ENCODE peak calls at places on chromosome 10, in six cellular contexts. J is stomach, Y is tibial artery, R is cardiac muscle cell, H is H1, P is lower leg skin. U is an unnamed sample.

GRCh38 chr10:123331438-123331837 is 177.2 kb downstream of the BUB3 start:
- DNase-seq in J (no peak), Y (no peak), R (no peak), H (peak; percentile 1), P (no peak), U (no peak)

GRCh38 chr10:111129348-111129747 is 52.5 kb downstream of the ADRA2A start:
- DNase-seq in J (no peak), Y (no peak), R (no peak), H (no peak), P (no peak), U (no peak)

GRCh38 chr10:30349967-30350735 is 1.1 kb upstream of the MTPAP start:
- DNase-seq in J (no peak), Y (no peak), R (no peak), H (no peak), P (no peak), U (no peak)

GRCh38 chr10:109974509-109975191 is 33.1 kb upstream of the ADD3 start:
- DNase-seq in J (no peak), Y (no peak), R (no peak), H (no peak), P (no peak), U (no peak)

GRCh38 chr10:11478807-11479206 is 132.6 kb downstream of the USP6NL start:
- DNase-seq in J (no peak), Y (no peak), R (no peak), H (no peak), P (no peak), U (no peak)

GRCh38 chr10:109429956-109430760 is 493.2 kb downstream of the XPNPEP1 start:
- DNase-seq in J (no peak), Y (no peak), R (no peak), H (no peak), P (no peak), U (no peak)

GRCh38 chr10:63264852-63265617 is 131.9 kb downstream of the NRBF2 start:
- DNase-seq in J (no peak), Y (no peak), R (peak; percentile 56), H (no peak), P (no peak), U (no peak)

GRCh38 chr10:72092987-72093386 is 4.6 kb upstream of the SPOCK2 start:
- DNase-seq in J (no peak), Y (no peak), R (no peak), H (no peak), P (no peak), U (no peak)

GRCh38 chr10:69769395-69769989 is 32.2 kb upstream of the COL13A1 start:
- DNase-seq in J (no peak), Y (peak; percentile 36), R (no peak), H (peak; percentile 65), P (no peak), U (no peak)

GRCh38 chr10:103564116-103564501 is 70.6 kb downstream of the NEURL1 start:
- DNase-seq in J (no peak), Y (no peak), R (no peak), H (no peak), P (no peak), U (no peak)

GRCh38 chr10:88901610-88902327 is 21.7 kb downstream of the STAMBPL1 start:
- DNase-seq in J (no peak), Y (no peak), R (no peak), H (no peak), P (no peak), U (no peak)

GRCh38 chr10:98950106-98950505 is 285.5 kb downstream of the HPSE2 start:
- DNase-seq in J (no peak), Y (no peak), R (no peak), H (no peak), P (no peak), U (no peak)

GRCh38 chr10:100325164-100325563 is 4.9 kb downstream of the PKD2L1 start:
- DNase-seq in J (no peak), Y (no peak), R (peak; percentile 74), H (peak; percentile 75), P (no peak), U (no peak)

GRCh38 chr10:6530211-6530840 is 49.8 kb downstream of the PRKCQ start:
- DNase-seq in J (peak; percentile 43), Y (no peak), R (no peak), H (no peak), P (no peak), U (no peak)

GRCh38 chr10:63901228-63901627 is 380.0 kb downstream of the REEP3 start:
- DNase-seq in J (no peak), Y (no peak), R (no peak), H (peak; percentile 58), P (no peak), U (no peak)

GRCh38 chr10:80158598-80159127 is 26.1 kb downstream of the PLAC9 start:
- DNase-seq in J (peak; percentile 64), Y (peak; percentile 94), R (no peak), H (no peak), P (peak; percentile 91), U (peak; percentile 89)

GRCh38 chr10:9010093-9010492 is 955.6 kb downstream of the GATA3 start:
- DNase-seq in J (no peak), Y (no peak), R (peak; percentile 19), H (no peak), P (no peak), U (no peak)

GRCh38 chr10:96642973-96643372 is 56.2 kb upstream of the TM9SF3 start:
- DNase-seq in J (peak; percentile 74), Y (peak; percentile 79), R (peak; percentile 76), H (peak; percentile 82), P (peak; percentile 39), U (no peak)

GRCh38 chr10:61284222-61284890 is 168.8 kb downstream of the TMEM26 start:
- DNase-seq in J (no peak), Y (no peak), R (peak; percentile 68), H (no peak), P (no peak), U (no peak)

GRCh38 chr10:97928897-97929296 is 79.3 kb downstream of the GOLGA7B start:
- DNase-seq in J (no peak), Y (no peak), R (peak; percentile 13), H (no peak), P (no peak), U (no peak)

GRCh38 chr10:2245580-2245979 is 508.3 kb upstream of the ADARB2 start:
- DNase-seq in J (no peak), Y (no peak), R (no peak), H (no peak), P (no peak), U (no peak)

GRCh38 chr10:123995461-123996131 is 97.8 kb downstream of the CHST15 start:
- DNase-seq in J (peak; percentile 46), Y (no peak), R (peak; percentile 53), H (peak; percentile 75), P (no peak), U (no peak)

GRCh38 chr10:17179002-17179401 is 22.5 kb downstream of the TRDMT1 start:
- DNase-seq in J (no peak), Y (no peak), R (no peak), H (no peak), P (no peak), U (no peak)

GRCh38 chr10:75295901-75296441 is 60.2 kb upstream of the COMTD1 start:
- DNase-seq in J (no peak), Y (no peak), R (peak; percentile 39), H (no peak), P (peak; percentile 45), U (peak; percentile 68)

GRCh38 chr10:75294031-75294437 is 58.3 kb upstream of the COMTD1 start:
- DNase-seq in J (no peak), Y (no peak), R (no peak), H (no peak), P (no peak), U (no peak)

GRCh38 chr10:75293456-75293840 is 57.7 kb upstream of the COMTD1 start:
- DNase-seq in J (no peak), Y (no peak), R (no peak), H (no peak), P (no peak), U (no peak)

GRCh38 chr10:75294518-75294865 is 58.7 kb upstream of the COMTD1 start:
- DNase-seq in J (no peak), Y (no peak), R (peak; percentile 88), H (peak; percentile 55), P (no peak), U (peak; percentile 38)

DNA sequence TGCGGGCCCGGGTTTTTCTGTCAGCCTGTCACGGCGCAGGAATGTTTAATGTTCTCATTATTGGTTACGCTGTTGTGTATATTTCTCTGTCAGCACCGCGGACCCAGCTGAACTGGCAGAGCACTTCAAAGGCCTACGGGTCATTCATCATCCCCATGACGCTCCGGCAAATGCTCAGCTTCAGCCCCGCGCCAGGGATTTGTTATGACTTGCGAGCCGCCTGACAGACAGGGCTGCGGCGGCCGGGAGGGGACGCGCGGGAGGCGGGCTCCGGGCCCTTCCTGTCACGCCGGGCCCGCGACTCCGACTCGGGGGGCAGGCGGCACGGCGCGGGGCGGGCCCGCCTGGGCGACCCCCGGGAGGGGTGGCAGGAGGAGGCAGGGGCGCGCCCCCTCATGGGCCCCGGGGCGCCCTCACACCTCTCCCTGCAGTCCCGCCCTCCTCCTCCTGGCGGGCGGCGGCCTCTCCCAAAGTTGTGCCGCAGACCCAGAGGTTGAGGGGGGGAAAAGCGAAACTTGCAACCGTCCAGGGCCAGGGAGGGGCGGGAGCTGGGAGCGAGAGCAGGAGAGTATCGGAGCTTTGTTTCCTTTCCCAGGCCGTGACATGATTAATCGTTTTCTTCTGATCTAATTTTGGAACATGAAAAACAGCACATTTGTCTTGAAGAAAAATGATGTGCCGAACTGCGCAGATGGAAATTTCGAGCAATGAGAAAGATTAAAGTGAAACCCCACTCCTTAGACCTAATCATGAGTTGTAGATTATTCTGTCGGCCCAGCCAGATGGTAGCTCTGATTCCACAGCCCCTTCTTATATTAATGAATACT is 59.3 kb upstream of the COMTD1 start:
- DNase-seq in J (peak; percentile 74), Y (peak; percentile 84), R (peak; percentile 96), H (peak; percentile 67), P (peak; percentile 88), U (peak; percentile 80)
- H3K4me3 ChIP-seq in J (peak overlapping the region; percentile 58), Y (peak overlapping the region; percentile 64), R (peak overlapping the region; percentile 25), H (peak overlapping the region; percentile 29), P (peak overlapping the region; percentile 48), U (peak overlapping the region; percentile 76)

GRCh38 chr10:92903633-92904032 is 55.3 kb downstream of the EXOC6 start:
- DNase-seq in J (no peak), Y (no peak), R (no peak), H (no peak), P (no peak), U (no peak)
- H3K4me3 ChIP-seq in J (no peak overlapping the region), Y (no peak overlapping the region), R (no peak overlapping the region), H (no peak overlapping the region), P (no peak overlapping the region), U (no peak overlapping the region)

GRCh38 chr10:14009315-14010082 is 321.2 kb downstream of the FRMD4A start:
- DNase-seq in J (no peak), Y (no peak), R (no peak), H (no peak), P (no peak), U (no peak)

GRCh38 chr10:14010827-14011574 is 319.7 kb downstream of the FRMD4A start:
- DNase-seq in J (no peak), Y (no peak), R (no peak), H (no peak), P (no peak), U (no peak)

GRCh38 chr10:14008648-14009072 is 322.1 kb downstream of the FRMD4A start:
- DNase-seq in J (no peak), Y (no peak), R (no peak), H (no peak), P (no peak), U (no peak)

GRCh38 chr10:14014423-14014822 is 316.3 kb downstream of the FRMD4A start:
- DNase-seq in J (no peak), Y (no peak), R (no peak), H (no peak), P (no peak), U (no peak)

GRCh38 chr10:14010083-14010551 is 320.6 kb downstream of the FRMD4A start:
- DNase-seq in J (no peak), Y (no peak), R (no peak), H (no peak), P (no peak), U (no peak)
- H3K4me3 ChIP-seq in J (peak overlapping the region; percentile 15), Y (peak overlapping the region; percentile 38), R (no peak overlapping the region), H (no peak overlapping the region), P (no peak overlapping the region), U (peak overlapping the region; percentile 43)

GRCh38 chr10:14587540-14588083 is 187.1 kb downstream of the FAM107B start:
- DNase-seq in J (no peak), Y (no peak), R (no peak), H (no peak), P (no peak), U (no peak)
- H3K4me3 ChIP-seq in J (no peak overlapping the region), Y (no peak overlapping the region), R (no peak overlapping the region), H (no peak overlapping the region), P (no peak overlapping the region), U (no peak overlapping the region)

U was measured in gastrocnemius medialis.